ENCODE peak calls at places on chromosomes 4 and X, in ten cellular contexts. One of them, this sample, is unnamed.

GRCh38 chr4:12375805-12376204 is 947.1 kb upstream of the HS3ST1 start:
- DNase-seq in retina: no peak
- DNase-seq in AG09319: no peak
- DNase-seq in Peyer's patch: no peak
- DNase-seq in T-cell: no peak
- DNase-seq in A549: no peak
- DNase-seq in HepG2: no peak
- DNase-seq in lower leg skin: no peak
- DNase-seq in NCI-H446 treated with DMSO at 0.1 percent for 48 hours: no peak
- DNase-seq in HTR-8/SVneo: no peak
- DNase-seq in this sample: no peak

GRCh38 chr4:177239878-177240277 is 69.8 kb upstream of the NEIL3 start:
- DNase-seq in retina: no peak
- DNase-seq in AG09319: no peak
- DNase-seq in Peyer's patch: no peak
- DNase-seq in T-cell: no peak
- DNase-seq in A549: no peak
- DNase-seq in HepG2: no peak
- DNase-seq in lower leg skin: no peak
- DNase-seq in NCI-H446 treated with DMSO at 0.1 percent for 48 hours: no peak
- DNase-seq in HTR-8/SVneo: no peak
- DNase-seq in this sample: no peak

GRCh38 chr4:47145630-47146029 is 114.3 kb downstream of the GABRB1 start:
- DNase-seq in retina: no peak
- DNase-seq in AG09319: no peak
- DNase-seq in Peyer's patch: no peak
- DNase-seq in T-cell: no peak
- DNase-seq in A549: no peak
- DNase-seq in HepG2: peak; percentile 1
- DNase-seq in lower leg skin: no peak
- DNase-seq in NCI-H446 treated with DMSO at 0.1 percent for 48 hours: no peak
- DNase-seq in HTR-8/SVneo: peak; percentile 14
- DNase-seq in this sample: no peak

GRCh38 chr4:39698424-39699009 is 581 bp downstream of the UBE2K start:
- DNase-seq in retina: no peak
- DNase-seq in AG09319: no peak
- DNase-seq in Peyer's patch: peak; percentile 50
- DNase-seq in T-cell: peak; percentile 17
- DNase-seq in A549: peak; percentile 31
- DNase-seq in HepG2: peak; percentile 25
- DNase-seq in lower leg skin: peak; percentile 91
- DNase-seq in NCI-H446 treated with DMSO at 0.1 percent for 48 hours: no peak
- DNase-seq in HTR-8/SVneo: peak; percentile 42
- DNase-seq in this sample: peak; percentile 59

GRCh38 chrX:1528186-1528883 is 8.7 kb downstream of the P2RY8 start:
- DNase-seq in retina: no peak
- DNase-seq in AG09319: no peak
- DNase-seq in Peyer's patch: no peak
- DNase-seq in T-cell: no peak
- DNase-seq in A549: no peak
- DNase-seq in HepG2: no peak
- DNase-seq in lower leg skin: peak; percentile 28
- DNase-seq in NCI-H446 treated with DMSO at 0.1 percent for 48 hours: no peak
- DNase-seq in HTR-8/SVneo: no peak
- DNase-seq in this sample: no peak

GRCh38 chr4:128793859-128794667 is 15.4 kb upstream of the JADE1 start:
- DNase-seq in retina: no peak
- DNase-seq in AG09319: no peak
- DNase-seq in Peyer's patch: no peak
- DNase-seq in T-cell: no peak
- DNase-seq in A549: no peak
- DNase-seq in HepG2: no peak
- DNase-seq in lower leg skin: no peak
- DNase-seq in NCI-H446 treated with DMSO at 0.1 percent for 48 hours: no peak
- DNase-seq in HTR-8/SVneo: no peak
- DNase-seq in this sample: no peak

GRCh38 chr4:8917868-8918783 is 46.5 kb upstream of the HMX1 start:
- DNase-seq in retina: peak; percentile 91
- DNase-seq in AG09319: no peak
- DNase-seq in Peyer's patch: peak; percentile 27
- DNase-seq in T-cell: peak; percentile 3
- DNase-seq in A549: peak; percentile 58
- DNase-seq in HepG2: peak; percentile 23
- DNase-seq in lower leg skin: peak; percentile 91
- DNase-seq in NCI-H446 treated with DMSO at 0.1 percent for 48 hours: no peak
- DNase-seq in HTR-8/SVneo: peak; percentile 84
- DNase-seq in this sample: peak; percentile 60

GRCh38 chrX:12814434-12814833 is 23.2 kb downstream of the PRPS2 start:
- DNase-seq in retina: peak; percentile 12
- DNase-seq in AG09319: no peak
- DNase-seq in Peyer's patch: peak; percentile 32
- DNase-seq in T-cell: peak; percentile 25
- DNase-seq in A549: peak; percentile 30
- DNase-seq in HepG2: peak; percentile 29
- DNase-seq in lower leg skin: no peak
- DNase-seq in NCI-H446 treated with DMSO at 0.1 percent for 48 hours: no peak
- DNase-seq in HTR-8/SVneo: peak; percentile 59
- DNase-seq in this sample: peak; percentile 43

GRCh38 chr4:25608644-25609043 is 47.0 kb upstream of the SLC34A2 start:
- DNase-seq in retina: no peak
- DNase-seq in AG09319: no peak
- DNase-seq in Peyer's patch: no peak
- DNase-seq in T-cell: no peak
- DNase-seq in A549: no peak
- DNase-seq in HepG2: no peak
- DNase-seq in lower leg skin: no peak
- DNase-seq in NCI-H446 treated with DMSO at 0.1 percent for 48 hours: no peak
- DNase-seq in HTR-8/SVneo: no peak
- DNase-seq in this sample: no peak

GRCh38 chr4:185592845-185593488 is 57.7 kb upstream of the PDLIM3 start:
- DNase-seq in retina: no peak
- DNase-seq in AG09319: no peak
- DNase-seq in Peyer's patch: no peak
- DNase-seq in T-cell: no peak
- DNase-seq in A549: no peak
- DNase-seq in HepG2: no peak
- DNase-seq in lower leg skin: no peak
- DNase-seq in NCI-H446 treated with DMSO at 0.1 percent for 48 hours: no peak
- DNase-seq in HTR-8/SVneo: no peak
- DNase-seq in this sample: no peak

GRCh38 chr4:152735302-152735917 is 44.1 kb downstream of the TIGD4 start:
- DNase-seq in retina: peak; percentile 47
- DNase-seq in AG09319: no peak
- DNase-seq in Peyer's patch: no peak
- DNase-seq in T-cell: no peak
- DNase-seq in A549: peak; percentile 11
- DNase-seq in HepG2: no peak
- DNase-seq in lower leg skin: no peak
- DNase-seq in NCI-H446 treated with DMSO at 0.1 percent for 48 hours: no peak
- DNase-seq in HTR-8/SVneo: peak; percentile 49
- DNase-seq in this sample: no peak

GRCh38 chr4:8427761-8428287 is 12.7 kb downstream of the ACOX3 start:
- DNase-seq in retina: no peak
- DNase-seq in AG09319: no peak
- DNase-seq in Peyer's patch: peak; percentile 28
- DNase-seq in T-cell: no peak
- DNase-seq in A549: no peak
- DNase-seq in HepG2: peak; percentile 76
- DNase-seq in lower leg skin: peak; percentile 88
- DNase-seq in NCI-H446 treated with DMSO at 0.1 percent for 48 hours: no peak
- DNase-seq in HTR-8/SVneo: no peak
- DNase-seq in this sample: no peak

GRCh38 chrX:120140293-120140981 is 18.0 kb upstream of the RHOXF2 start:
- DNase-seq in retina: no peak
- DNase-seq in AG09319: no peak
- DNase-seq in Peyer's patch: no peak
- DNase-seq in T-cell: no peak
- DNase-seq in A549: no peak
- DNase-seq in HepG2: no peak
- DNase-seq in lower leg skin: no peak
- DNase-seq in NCI-H446 treated with DMSO at 0.1 percent for 48 hours: no peak
- DNase-seq in HTR-8/SVneo: no peak
- DNase-seq in this sample: no peak

GRCh38 chrX:24082446-24082845 is 27.7 kb downstream of the EIF2S3 start:
- DNase-seq in retina: no peak
- DNase-seq in AG09319: no peak
- DNase-seq in Peyer's patch: no peak
- DNase-seq in T-cell: no peak
- DNase-seq in A549: no peak
- DNase-seq in HepG2: no peak
- DNase-seq in lower leg skin: no peak
- DNase-seq in NCI-H446 treated with DMSO at 0.1 percent for 48 hours: no peak
- DNase-seq in HTR-8/SVneo: no peak
- DNase-seq in this sample: no peak

GRCh38 chr4:128916832-128917231 is 107.3 kb downstream of the JADE1 start:
- DNase-seq in retina: no peak
- DNase-seq in AG09319: no peak
- DNase-seq in Peyer's patch: peak; percentile 49
- DNase-seq in T-cell: no peak
- DNase-seq in A549: no peak
- DNase-seq in HepG2: no peak
- DNase-seq in lower leg skin: no peak
- DNase-seq in NCI-H446 treated with DMSO at 0.1 percent for 48 hours: no peak
- DNase-seq in HTR-8/SVneo: no peak
- DNase-seq in this sample: peak; percentile 11

GRCh38 chr4:10288830-10289533 is 168.2 kb downstream of the ZNF518B start:
- DNase-seq in retina: no peak
- DNase-seq in AG09319: no peak
- DNase-seq in Peyer's patch: no peak
- DNase-seq in T-cell: no peak
- DNase-seq in A549: no peak
- DNase-seq in HepG2: no peak
- DNase-seq in lower leg skin: no peak
- DNase-seq in NCI-H446 treated with DMSO at 0.1 percent for 48 hours: no peak
- DNase-seq in HTR-8/SVneo: no peak
- DNase-seq in this sample: no peak

GRCh38 chr4:78642934-78643333 is 91.4 kb downstream of the ANXA3 start:
- DNase-seq in retina: no peak
- DNase-seq in AG09319: no peak
- DNase-seq in Peyer's patch: no peak
- DNase-seq in T-cell: no peak
- DNase-seq in A549: no peak
- DNase-seq in HepG2: no peak
- DNase-seq in lower leg skin: no peak
- DNase-seq in NCI-H446 treated with DMSO at 0.1 percent for 48 hours: no peak
- DNase-seq in HTR-8/SVneo: no peak
- DNase-seq in this sample: peak; percentile 57

GRCh38 chr4:165872443-165873297 is at the start of gene TLL1:
- DNase-seq in retina: peak; percentile 79
- DNase-seq in AG09319: no peak
- DNase-seq in Peyer's patch: no peak
- DNase-seq in T-cell: no peak
- DNase-seq in A549: peak; percentile 5
- DNase-seq in HepG2: no peak
- DNase-seq in lower leg skin: peak; percentile 80
- DNase-seq in NCI-H446 treated with DMSO at 0.1 percent for 48 hours: no peak
- DNase-seq in HTR-8/SVneo: peak; percentile 32
- DNase-seq in this sample: no peak

GRCh38 chrX:55767100-55767499 is 49.6 kb downstream of the RRAGB start:
- DNase-seq in retina: no peak
- DNase-seq in AG09319: no peak
- DNase-seq in Peyer's patch: no peak
- DNase-seq in T-cell: no peak
- DNase-seq in A549: no peak
- DNase-seq in HepG2: no peak
- DNase-seq in lower leg skin: no peak
- DNase-seq in NCI-H446 treated with DMSO at 0.1 percent for 48 hours: no peak
- DNase-seq in HTR-8/SVneo: no peak
- DNase-seq in this sample: no peak

GRCh38 chrX:20015945-20016617 is 25.2 kb upstream of the BCLAF3 start:
- DNase-seq in retina: no peak
- DNase-seq in AG09319: no peak
- DNase-seq in Peyer's patch: no peak
- DNase-seq in T-cell: no peak
- DNase-seq in A549: no peak
- DNase-seq in HepG2: no peak
- DNase-seq in lower leg skin: no peak
- DNase-seq in NCI-H446 treated with DMSO at 0.1 percent for 48 hours: no peak
- DNase-seq in HTR-8/SVneo: no peak
- DNase-seq in this sample: no peak

GRCh38 chr4:4694296-4694772 is 152.5 kb upstream of the STX18 start:
- DNase-seq in retina: peak; percentile 74
- DNase-seq in AG09319: no peak
- DNase-seq in Peyer's patch: no peak
- DNase-seq in T-cell: no peak
- DNase-seq in A549: peak; percentile 18
- DNase-seq in HepG2: peak; percentile 92
- DNase-seq in lower leg skin: no peak
- DNase-seq in NCI-H446 treated with DMSO at 0.1 percent for 48 hours: no peak
- DNase-seq in HTR-8/SVneo: no peak
- DNase-seq in this sample: no peak

GRCh38 chrX:16699389-16699788 is 13.1 kb downstream of the CTPS2 start:
- DNase-seq in retina: no peak
- DNase-seq in AG09319: no peak
- DNase-seq in Peyer's patch: no peak
- DNase-seq in T-cell: no peak
- DNase-seq in A549: no peak
- DNase-seq in HepG2: no peak
- DNase-seq in lower leg skin: no peak
- DNase-seq in NCI-H446 treated with DMSO at 0.1 percent for 48 hours: no peak
- DNase-seq in HTR-8/SVneo: no peak
- DNase-seq in this sample: no peak

GRCh38 chrX:40928076-40928475 is 157.2 kb upstream of the USP9X start:
- DNase-seq in retina: no peak
- DNase-seq in AG09319: no peak
- DNase-seq in Peyer's patch: no peak
- DNase-seq in T-cell: no peak
- DNase-seq in A549: no peak
- DNase-seq in HepG2: no peak
- DNase-seq in lower leg skin: no peak
- DNase-seq in NCI-H446 treated with DMSO at 0.1 percent for 48 hours: no peak
- DNase-seq in HTR-8/SVneo: no peak
- DNase-seq in this sample: no peak

GRCh38 chr4:146212781-146213180 is 1.6 kb upstream of the REELD1 start:
- DNase-seq in retina: no peak
- DNase-seq in AG09319: no peak
- DNase-seq in Peyer's patch: no peak
- DNase-seq in T-cell: no peak
- DNase-seq in A549: no peak
- DNase-seq in HepG2: no peak
- DNase-seq in lower leg skin: no peak
- DNase-seq in NCI-H446 treated with DMSO at 0.1 percent for 48 hours: no peak
- DNase-seq in HTR-8/SVneo: no peak
- DNase-seq in this sample: no peak

GRCh38 chr4:37891221-37892159 is 606 bp downstream of the TBC1D1 start:
- DNase-seq in retina: peak; percentile 38
- DNase-seq in AG09319: no peak
- DNase-seq in Peyer's patch: peak; percentile 66
- DNase-seq in T-cell: peak; percentile 37
- DNase-seq in A549: peak; percentile 8
- DNase-seq in HepG2: no peak
- DNase-seq in lower leg skin: no peak
- DNase-seq in NCI-H446 treated with DMSO at 0.1 percent for 48 hours: no peak
- DNase-seq in HTR-8/SVneo: peak; percentile 43
- DNase-seq in this sample: peak; percentile 40

GRCh38 chr4:90545380-90545779 is 418.2 kb downstream of the CCSER1 start:
- DNase-seq in retina: no peak
- DNase-seq in AG09319: no peak
- DNase-seq in Peyer's patch: no peak
- DNase-seq in T-cell: no peak
- DNase-seq in A549: no peak
- DNase-seq in HepG2: no peak
- DNase-seq in lower leg skin: no peak
- DNase-seq in NCI-H446 treated with DMSO at 0.1 percent for 48 hours: no peak
- DNase-seq in HTR-8/SVneo: no peak
- DNase-seq in this sample: no peak